ENCODE peak calls at places on chromosomes 13 and 19, in four cellular contexts. D is AG04450, L is GM18507, I is HT1080. M is an unnamed sample.

GRCh38 chr13:51342706-51343105 is 3.2 kb downstream of the SERPINE3 start:
- DNase-seq in D (peak; percentile 4), L (no peak), I (peak; percentile 38), M (no peak)

GRCh38 chr19:14419038-14419813 is at the start of gene DDX39A:
- DNase-seq in I (peak; percentile 99), D (peak; percentile 98), L (peak; percentile 88), M (peak; percentile 99)

GRCh38 chr13:66534561-66534960 is 695.6 kb downstream of the PCDH9 start:
- DNase-seq in L (no peak), I (no peak), D (no peak), M (no peak)

GRCh38 chr13:71493189-71493588 is 373.8 kb downstream of the DACH1 start:
- DNase-seq in D (no peak), I (no peak), L (no peak), M (no peak)

GRCh38 chr13:110274687-110275086 is 32.3 kb downstream of the COL4A1 start:
- DNase-seq in L (no peak), D (no peak), I (no peak), M (no peak)

GRCh38 chr13:48410199-48410598 is 2.7 kb downstream of the LPAR6 start:
- DNase-seq in L (no peak), D (no peak), I (no peak), M (no peak)

GRCh38 chr13:22967669-22968068 is 213.1 kb upstream of the SGCG start:
- DNase-seq in L (no peak), I (no peak), D (no peak), M (no peak)

GRCh38 chr19:16894080-16894479 is 5.3 kb downstream of the F2RL3 start:
- DNase-seq in L (no peak), D (no peak), I (no peak), M (no peak)

GRCh38 chr13:75135325-75135825 is 346.6 kb downstream of the TBC1D4 start:
- DNase-seq in L (no peak), D (peak; percentile 81), I (peak; percentile 97), M (peak; percentile 92)

GRCh38 chr19:45455707-45456499 is 11.9 kb upstream of the FOSB start:
- DNase-seq in I (peak; percentile 100), L (no peak), D (peak; percentile 97), M (peak; percentile 95)

GRCh38 chr13:42215578-42216421 is 56.2 kb upstream of the AKAP11 start:
- DNase-seq in D (peak; percentile 15), L (no peak), I (peak; percentile 34), M (no peak)

GRCh38 chr19:54430306-54431254 is 15.3 kb downstream of the TTYH1 start:
- DNase-seq in L (no peak), D (no peak), I (no peak), M (no peak)

GRCh38 chr13:101875717-101876393 is 423.4 kb downstream of the ITGBL1 start:
- DNase-seq in I (peak; percentile 97), L (no peak), D (peak; percentile 0), M (peak; percentile 62)

GRCh38 chr13:56247692-56248091 is 893.0 kb upstream of the PRR20A start:
- DNase-seq in L (no peak), D (no peak), I (no peak), M (no peak)

GRCh38 chr19:44582581-44583265 is 30.6 kb upstream of the IGSF23 start:
- DNase-seq in L (no peak), I (no peak), D (no peak), M (no peak)

GRCh38 chr13:95784161-95784880 is 107.4 kb downstream of the DNAJC3 start:
- DNase-seq in L (no peak), D (peak; percentile 55), I (peak; percentile 62), M (peak; percentile 31)

GRCh38 chr19:12985049-12985776 is 10.1 kb upstream of the NFIX start:
- DNase-seq in I (peak; percentile 56), D (no peak), L (no peak), M (no peak)

GRCh38 chr19:36060430-36060829 is 5.7 kb downstream of the WDR62 start:
- DNase-seq in D (peak; percentile 29), L (no peak), I (peak; percentile 41), M (no peak)

GRCh38 chr13:41562083-41562482 is 104.7 kb downstream of the RGCC start:
- DNase-seq in I (peak; percentile 78), D (peak; percentile 81), L (no peak), M (peak; percentile 42)

GRCh38 chr19:39677931-39678889 is 22.5 kb downstream of the LGALS16 start:
- DNase-seq in L (no peak), I (peak; percentile 59), D (no peak), M (no peak)

GRCh38 chr13:22012676-22013075 is 341.8 kb downstream of the FGF9 start:
- DNase-seq in L (no peak), D (no peak), I (no peak), M (no peak)

GRCh38 chr19:45442927-45443461 is 19.3 kb upstream of the ERCC1 start:
- DNase-seq in I (peak; percentile 60), L (no peak), D (no peak), M (no peak)

GRCh38 chr13:44051923-44052322 is 172.2 kb downstream of the LACC1 start:
- DNase-seq in L (no peak), D (no peak), I (no peak), M (no peak)

GRCh38 chr13:102138635-102139225 is 263.1 kb downstream of the FGF14 start:
- DNase-seq in I (no peak), L (no peak), D (no peak), M (no peak)

GRCh38 chr13:95256086-95256485 is 45.2 kb downstream of the ABCC4 start:
- DNase-seq in D (peak; percentile 90), L (no peak), I (peak; percentile 97), M (peak; percentile 77)

GRCh38 chr13:107534548-107534947 is 680.8 kb downstream of the LIG4 start:
- DNase-seq in L (no peak), I (peak; percentile 11), D (no peak), M (no peak)

GRCh38 chr13:42814868-42815267 is 33.5 kb downstream of the FAM216B start:
- DNase-seq in L (no peak), I (peak; percentile 80), D (peak; percentile 69), M (peak; percentile 53)

GRCh38 chr19:17333611-17334413 is 843 bp downstream of the ANO8 start:
- DNase-seq in L (peak; percentile 69), I (peak; percentile 86), D (peak; percentile 33), M (no peak)